ENCODE peak calls at places on chromosomes 16 and 17, in five cellular contexts. One of them, this sample, is unnamed.

GRCh38 chr16:10966129-10966528 is 21.8 kb downstream of the CLEC16A start:
- DNase-seq in foreskin fibroblast: no peak
- DNase-seq in nephron progenitor cell: no peak
- DNase-seq in AG04450: no peak
- DNase-seq in left ventricle myocardium inferior: no peak
- DNase-seq in this sample: no peak

GRCh38 chr17:82781894-82782274 is 30.0 kb downstream of the TBCD start:
- DNase-seq in foreskin fibroblast: peak; percentile 91
- DNase-seq in nephron progenitor cell: peak; percentile 90
- DNase-seq in AG04450: peak; percentile 50
- DNase-seq in left ventricle myocardium inferior: peak; percentile 82
- DNase-seq in this sample: peak; percentile 60

GRCh38 chr16:57536306-57537193 is at the start of gene CCDC102A:
- DNase-seq in foreskin fibroblast: peak; percentile 64
- DNase-seq in nephron progenitor cell: peak; percentile 38
- DNase-seq in AG04450: no peak
- DNase-seq in left ventricle myocardium inferior: peak; percentile 40
- DNase-seq in this sample: no peak

GRCh38 chr17:43732961-43733360 is 25.6 kb downstream of the SOST start:
- DNase-seq in foreskin fibroblast: peak; percentile 89
- DNase-seq in nephron progenitor cell: no peak
- DNase-seq in AG04450: peak; percentile 55
- DNase-seq in left ventricle myocardium inferior: no peak
- DNase-seq in this sample: peak; percentile 78

GRCh38 chr17:58531661-58532554 is 17.5 kb upstream of the MTMR4 start:
- DNase-seq in foreskin fibroblast: peak; percentile 66
- DNase-seq in nephron progenitor cell: peak; percentile 83
- DNase-seq in AG04450: no peak
- DNase-seq in left ventricle myocardium inferior: peak; percentile 73
- DNase-seq in this sample: no peak

GRCh38 chr17:27038676-27039075 is 255.2 kb upstream of the WSB1 start:
- DNase-seq in foreskin fibroblast: no peak
- DNase-seq in nephron progenitor cell: no peak
- DNase-seq in AG04450: no peak
- DNase-seq in left ventricle myocardium inferior: no peak
- DNase-seq in this sample: no peak

GRCh38 chr17:18038149-18038850 is 668 bp downstream of the ATPAF2 start:
- DNase-seq in foreskin fibroblast: no peak
- DNase-seq in nephron progenitor cell: no peak
- DNase-seq in AG04450: no peak
- DNase-seq in left ventricle myocardium inferior: no peak
- DNase-seq in this sample: peak; percentile 20

GRCh38 chr17:50668025-50668837 is 33.5 kb downstream of the ABCC3 start:
- DNase-seq in foreskin fibroblast: peak; percentile 57
- DNase-seq in nephron progenitor cell: no peak
- DNase-seq in AG04450: no peak
- DNase-seq in left ventricle myocardium inferior: no peak
- DNase-seq in this sample: no peak

GRCh38 chr16:86680661-86681439 is 102.5 kb downstream of the FOXL1 start:
- DNase-seq in foreskin fibroblast: no peak
- DNase-seq in nephron progenitor cell: no peak
- DNase-seq in AG04450: no peak
- DNase-seq in left ventricle myocardium inferior: no peak
- DNase-seq in this sample: no peak

GRCh38 chr16:15618392-15618791 is 24.6 kb downstream of the MARF1 start:
- DNase-seq in foreskin fibroblast: peak; percentile 43
- DNase-seq in nephron progenitor cell: no peak
- DNase-seq in AG04450: peak; percentile 26
- DNase-seq in left ventricle myocardium inferior: no peak
- DNase-seq in this sample: peak; percentile 56

GRCh38 chr17:80989586-80989913 is 2.1 kb upstream of the CHMP6 start:
- DNase-seq in foreskin fibroblast: no peak
- DNase-seq in nephron progenitor cell: no peak
- DNase-seq in AG04450: no peak
- DNase-seq in left ventricle myocardium inferior: no peak
- DNase-seq in this sample: no peak

GRCh38 chr16:9184354-9184690 is 92.9 kb downstream of the HAPSTR1 start:
- DNase-seq in foreskin fibroblast: no peak
- DNase-seq in nephron progenitor cell: no peak
- DNase-seq in AG04450: no peak
- DNase-seq in left ventricle myocardium inferior: no peak
- DNase-seq in this sample: no peak

GRCh38 chr16:57614546-57615343 is 13.7 kb upstream of the ADGRG1 start:
- DNase-seq in foreskin fibroblast: no peak
- DNase-seq in nephron progenitor cell: no peak
- DNase-seq in AG04450: no peak
- DNase-seq in left ventricle myocardium inferior: no peak
- DNase-seq in this sample: no peak

GRCh38 chr17:45325810-45326209 is 9.0 kb upstream of the MAP3K14 start:
- DNase-seq in foreskin fibroblast: peak; percentile 62
- DNase-seq in nephron progenitor cell: no peak
- DNase-seq in AG04450: no peak
- DNase-seq in left ventricle myocardium inferior: no peak
- DNase-seq in this sample: no peak

GRCh38 chr16:80230328-80231117 is 310.3 kb upstream of the DYNLRB2 start:
- DNase-seq in foreskin fibroblast: peak; percentile 21
- DNase-seq in nephron progenitor cell: no peak
- DNase-seq in AG04450: no peak
- DNase-seq in left ventricle myocardium inferior: no peak
- DNase-seq in this sample: no peak

GRCh38 chr16:31458073-31458834 is 1.0 kb upstream of the ARMC5 start:
- DNase-seq in foreskin fibroblast: peak; percentile 67
- DNase-seq in nephron progenitor cell: peak; percentile 57
- DNase-seq in AG04450: no peak
- DNase-seq in left ventricle myocardium inferior: no peak
- DNase-seq in this sample: peak; percentile 21

GRCh38 chr16:57762365-57763289 is 27.1 kb downstream of the KATNB1 start:
- DNase-seq in foreskin fibroblast: no peak
- DNase-seq in nephron progenitor cell: no peak
- DNase-seq in AG04450: no peak
- DNase-seq in left ventricle myocardium inferior: no peak
- DNase-seq in this sample: no peak

GRCh38 chr17:7916799-7917198 is 710 bp upstream of the RNF227 start:
- DNase-seq in foreskin fibroblast: peak; percentile 73
- DNase-seq in nephron progenitor cell: no peak
- DNase-seq in AG04450: no peak
- DNase-seq in left ventricle myocardium inferior: no peak
- DNase-seq in this sample: peak; percentile 61

GRCh38 chr17:17752822-17753448 is 71.7 kb downstream of the RAI1 start:
- DNase-seq in foreskin fibroblast: no peak
- DNase-seq in nephron progenitor cell: no peak
- DNase-seq in AG04450: no peak
- DNase-seq in left ventricle myocardium inferior: no peak
- DNase-seq in this sample: no peak

GRCh38 chr17:42135664-42136653 is 13.4 kb downstream of the HSPB9 start:
- DNase-seq in foreskin fibroblast: peak; percentile 74
- DNase-seq in nephron progenitor cell: no peak
- DNase-seq in AG04450: no peak
- DNase-seq in left ventricle myocardium inferior: peak; percentile 75
- DNase-seq in this sample: peak; percentile 57

GRCh38 chr16:88084881-88085280 is 133.6 kb downstream of the BANP start:
- DNase-seq in foreskin fibroblast: peak; percentile 61
- DNase-seq in nephron progenitor cell: no peak
- DNase-seq in AG04450: no peak
- DNase-seq in left ventricle myocardium inferior: no peak
- DNase-seq in this sample: peak; percentile 30

GRCh38 chr16:72532896-72533295 is 360.9 kb upstream of the PMFBP1 start:
- DNase-seq in foreskin fibroblast: no peak
- DNase-seq in nephron progenitor cell: no peak
- DNase-seq in AG04450: no peak
- DNase-seq in left ventricle myocardium inferior: no peak
- DNase-seq in this sample: no peak

GRCh38 chr17:2952174-2952845 is 111.1 kb downstream of the OR1D5 start:
- DNase-seq in foreskin fibroblast: no peak
- DNase-seq in nephron progenitor cell: no peak
- DNase-seq in AG04450: no peak
- DNase-seq in left ventricle myocardium inferior: no peak
- DNase-seq in this sample: no peak

GRCh38 chr16:85187002-85187401 is 74.7 kb upstream of the CIBAR2 start:
- DNase-seq in foreskin fibroblast: peak; percentile 84
- DNase-seq in nephron progenitor cell: no peak
- DNase-seq in AG04450: no peak
- DNase-seq in left ventricle myocardium inferior: peak; percentile 60
- DNase-seq in this sample: peak; percentile 71

GRCh38 chr17:17866897-17867296 is 30.1 kb upstream of the SREBF1 start:
- DNase-seq in foreskin fibroblast: no peak
- DNase-seq in nephron progenitor cell: no peak
- DNase-seq in AG04450: no peak
- DNase-seq in left ventricle myocardium inferior: no peak
- DNase-seq in this sample: no peak

GRCh38 chr16:30775381-30776099 is 11.5 kb downstream of the ZNF629 start:
- DNase-seq in foreskin fibroblast: peak; percentile 94
- DNase-seq in nephron progenitor cell: peak; percentile 82
- DNase-seq in AG04450: no peak
- DNase-seq in left ventricle myocardium inferior: peak; percentile 87
- DNase-seq in this sample: peak; percentile 83

GRCh38 chr16:86651823-86652222 is 73.5 kb downstream of the FOXL1 start:
- DNase-seq in foreskin fibroblast: no peak
- DNase-seq in nephron progenitor cell: no peak
- DNase-seq in AG04450: no peak
- DNase-seq in left ventricle myocardium inferior: no peak
- DNase-seq in this sample: no peak

GRCh38 chr16:87317766-87318121 is 552 bp upstream of the C16orf95 start:
- DNase-seq in foreskin fibroblast: peak; percentile 80
- DNase-seq in nephron progenitor cell: peak; percentile 43
- DNase-seq in AG04450: peak; percentile 24
- DNase-seq in left ventricle myocardium inferior: peak; percentile 34
- DNase-seq in this sample: peak; percentile 46

GRCh38 chr17:40315678-40316570 is 6.9 kb downstream of the RARA start:
- DNase-seq in foreskin fibroblast: peak; percentile 29
- DNase-seq in nephron progenitor cell: no peak
- DNase-seq in AG04450: no peak
- DNase-seq in left ventricle myocardium inferior: peak; percentile 7
- DNase-seq in this sample: no peak

DNA sequence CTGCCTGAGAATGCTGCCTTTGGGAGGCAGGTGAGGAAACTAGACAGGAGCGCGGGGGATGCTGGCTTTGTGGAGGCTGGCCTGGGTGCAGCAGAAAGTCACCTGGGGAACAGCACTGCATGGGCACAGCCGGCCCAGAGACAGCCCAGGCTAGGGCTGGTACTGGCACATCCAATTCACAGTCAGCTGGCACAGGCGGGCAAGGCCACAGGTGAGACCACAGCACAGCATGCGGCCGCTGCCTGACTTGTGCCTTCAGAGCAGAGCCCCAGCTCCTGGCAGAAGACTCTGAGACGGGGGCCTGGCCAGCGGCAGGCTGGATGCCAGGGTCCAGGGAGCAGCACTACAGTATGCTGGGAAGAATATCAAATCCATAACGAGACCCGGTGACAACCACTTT is 16.6 kb upstream of the PITPNM3 start:
- DNase-seq in foreskin fibroblast: no peak
- DNase-seq in nephron progenitor cell: no peak
- DNase-seq in AG04450: no peak
- DNase-seq in left ventricle myocardium inferior: no peak
- DNase-seq in this sample: no peak
- TF ChIP-seq CTCF in foreskin fibroblast: no peak
- TF ChIP-seq CTCF in nephron progenitor cell: no peak
- TF ChIP-seq CTCF in AG04450: no peak
- TF ChIP-seq CTCF in left ventricle myocardium inferior: no peak
- TF ChIP-seq CTCF in this sample: no peak

DNA sequence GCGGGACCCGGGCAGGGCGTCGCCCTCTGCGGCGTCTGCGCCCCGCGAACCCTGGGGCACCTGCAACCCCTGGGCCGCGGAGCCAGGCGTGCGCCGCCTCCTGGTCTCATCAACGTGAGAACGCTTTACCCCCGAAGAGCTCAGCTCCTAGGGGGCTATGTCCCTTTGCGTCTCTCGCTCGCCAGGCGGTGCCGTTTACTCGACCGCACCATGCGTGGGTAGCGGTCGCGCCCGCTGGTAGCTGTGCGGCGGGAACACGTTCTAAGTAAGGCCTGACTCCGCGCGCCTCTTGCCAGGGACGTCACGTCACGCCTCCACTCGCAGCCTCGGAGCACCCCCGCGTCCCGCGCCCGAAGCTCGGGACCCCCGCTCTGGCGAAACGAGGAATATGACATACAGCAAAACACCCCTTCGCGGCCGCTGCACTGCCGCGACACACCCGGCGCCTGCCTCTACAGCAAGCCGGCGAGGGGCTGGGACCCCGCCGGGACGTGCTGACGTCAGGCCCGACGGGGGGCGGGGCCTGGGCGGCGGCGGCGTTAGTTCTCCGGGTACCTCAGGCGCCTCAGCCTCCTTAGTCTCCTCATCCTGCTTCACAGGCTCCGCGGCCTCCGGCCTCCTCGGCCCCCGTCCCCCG is at the start of gene RAB11FIP3:
- DNase-seq in foreskin fibroblast: peak; percentile 90
- DNase-seq in nephron progenitor cell: peak; percentile 87
- DNase-seq in AG04450: no peak
- DNase-seq in left ventricle myocardium inferior: peak; percentile 89
- DNase-seq in this sample: peak; percentile 26
- TF ChIP-seq CTCF in foreskin fibroblast: peak; percentile 20
- TF ChIP-seq CTCF in nephron progenitor cell: no peak
- TF ChIP-seq CTCF in AG04450: peak; percentile 20
- TF ChIP-seq CTCF in left ventricle myocardium inferior: peak; percentile 34
- TF ChIP-seq CTCF in this sample: peak; percentile 56

DNA sequence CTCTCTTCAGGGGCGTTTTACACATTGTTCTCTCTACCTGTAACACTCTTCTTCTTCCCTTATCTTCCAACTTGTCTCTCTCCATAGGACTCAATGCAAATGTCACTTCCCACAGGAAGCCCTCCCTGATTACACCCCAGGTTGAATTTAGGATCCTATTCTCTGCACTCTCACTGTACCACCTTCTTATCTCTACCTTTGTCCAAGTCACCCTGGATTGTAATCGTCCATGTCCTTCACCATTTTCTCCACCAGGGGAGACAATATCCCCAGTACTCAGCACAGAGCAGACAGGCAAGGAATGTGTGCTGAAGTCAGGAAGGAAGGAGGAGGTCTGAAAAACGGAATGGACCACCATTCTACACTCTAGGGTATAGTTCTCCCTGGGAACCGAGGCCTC is 14.1 kb downstream of the C16orf82 start:
- DNase-seq in foreskin fibroblast: peak; percentile 10
- DNase-seq in nephron progenitor cell: no peak
- DNase-seq in AG04450: no peak
- DNase-seq in left ventricle myocardium inferior: no peak
- DNase-seq in this sample: peak; percentile 21
- TF ChIP-seq CTCF in foreskin fibroblast: peak; percentile 43
- TF ChIP-seq CTCF in nephron progenitor cell: peak; percentile 39
- TF ChIP-seq CTCF in AG04450: peak; percentile 52
- TF ChIP-seq CTCF in left ventricle myocardium inferior: peak; percentile 48
- TF ChIP-seq CTCF in this sample: peak; percentile 75

GRCh38 chr17:1108560-1108809 is 71.3 kb downstream of the ABR start:
- DNase-seq in foreskin fibroblast: peak; percentile 23
- DNase-seq in nephron progenitor cell: peak; percentile 61
- DNase-seq in AG04450: no peak
- DNase-seq in left ventricle myocardium inferior: no peak
- DNase-seq in this sample: no peak
- TF ChIP-seq CTCF in foreskin fibroblast: no peak
- TF ChIP-seq CTCF in nephron progenitor cell: no peak
- TF ChIP-seq CTCF in AG04450: no peak
- TF ChIP-seq CTCF in left ventricle myocardium inferior: peak; percentile 12
- TF ChIP-seq CTCF in this sample: no peak

GRCh38 chr16:70685938-70686375 is at the start of gene MTSS2:
- DNase-seq in foreskin fibroblast: peak; percentile 97
- DNase-seq in nephron progenitor cell: peak; percentile 95
- DNase-seq in AG04450: peak; percentile 68
- DNase-seq in left ventricle myocardium inferior: peak; percentile 87
- DNase-seq in this sample: peak; percentile 73
- TF ChIP-seq CTCF in foreskin fibroblast: no peak
- TF ChIP-seq CTCF in nephron progenitor cell: no peak
- TF ChIP-seq CTCF in AG04450: no peak
- TF ChIP-seq CTCF in left ventricle myocardium inferior: no peak
- TF ChIP-seq CTCF in this sample: no peak

GRCh38 chr16:23803591-23804123 is 32.1 kb upstream of the PRKCB start:
- DNase-seq in foreskin fibroblast: peak; percentile 22
- DNase-seq in nephron progenitor cell: peak; percentile 57
- DNase-seq in AG04450: no peak
- DNase-seq in left ventricle myocardium inferior: peak; percentile 20
- DNase-seq in this sample: peak; percentile 16
- TF ChIP-seq CTCF in foreskin fibroblast: peak; percentile 56
- TF ChIP-seq CTCF in nephron progenitor cell: peak; percentile 41
- TF ChIP-seq CTCF in AG04450: peak; percentile 53
- TF ChIP-seq CTCF in left ventricle myocardium inferior: peak; percentile 49
- TF ChIP-seq CTCF in this sample: peak; percentile 71

This sample was measured in HFFc6.